ENCODE peak calls at places on chromosomes 4 and X, in nine cellular contexts. J is stimulated activated CD4-positive, alpha-beta T cell treated with anti-CD3 and anti-CD28 coated beads, TNF-alpha, amount 100 ng/mL, for 1 hour; P is NAMALWA; X is MG63; S is iris pigment epithelial cell; Z is skeletal muscle cell; Y is activated gamma-delta T cell treated with Interleukin-2 at 50 U/mL for 16 hours; Q is psoas muscle; D is mesenchymal stem cell. K is an unnamed sample.

GRCh38 chr4:55397024-55397520 is 1.3 kb downstream of the TMEM165 start:
- DNase-seq in X (no peak), Q (peak), P (peak), S (no peak), D (peak), Y (no peak), Z (no peak), J (no peak), K (peak)

GRCh38 chrX:23901065-23901464 is 6.7 kb downstream of the APOO start:
- DNase-seq in X (peak), Y (no peak), D (peak), Q (no peak), S (peak), P (no peak), Z (peak), J (no peak), K (no peak)

GRCh38 chr4:21763865-21764264 is 184.7 kb downstream of the KCNIP4 start:
- DNase-seq in X (no peak), S (no peak), Y (no peak), Z (no peak), P (no peak), Q (no peak), D (no peak), J (no peak), K (no peak)

GRCh38 chr4:7369511-7369910 is 65.2 kb downstream of the PSAPL1 start:
- DNase-seq in J (no peak), P (no peak), Y (no peak), D (no peak), X (no peak), S (no peak), Q (no peak), Z (no peak), K (no peak)

GRCh38 chr4:85565761-85566480 is 91.0 kb downstream of the ARHGAP24 start:
- DNase-seq in Z (peak), S (peak), P (no peak), Q (no peak), D (peak), Y (no peak), J (no peak), X (no peak), K (no peak)

GRCh38 chr4:10239982-10240654 is 123.5 kb upstream of the WDR1 start:
- DNase-seq in X (no peak), Y (no peak), Z (no peak), J (no peak), D (no peak), P (peak), Q (no peak), S (no peak), K (no peak)

GRCh38 chrX:111869639-111870034 is 6.3 kb upstream of the TRPC5OS start:
- DNase-seq in P (peak), J (no peak), S (peak), Z (peak), D (peak), Y (no peak), Q (no peak), X (peak), K (peak)

GRCh38 chr4:18880850-18881249 is 859.3 kb upstream of the LCORL start:
- DNase-seq in J (no peak), D (no peak), S (no peak), Q (no peak), P (no peak), X (no peak), Z (no peak), Y (no peak), K (no peak)

GRCh38 chr4:56276547-56276946 is 110.7 kb downstream of the AASDH start:
- DNase-seq in Q (no peak), P (no peak), S (peak), D (no peak), Z (no peak), X (no peak), Y (no peak), J (no peak), K (no peak)

GRCh38 chrX:154369453-154370299 is 4.8 kb downstream of the FLNA start:
- DNase-seq in Y (peak), Z (peak), P (peak), J (peak), D (peak), Q (peak), S (peak), X (peak), K (peak)

GRCh38 chr4:122643257-122643656 is 22.4 kb upstream of the IL21 start:
- DNase-seq in Y (no peak), X (no peak), D (no peak), Q (no peak), P (no peak), J (no peak), S (no peak), Z (no peak), K (no peak)

GRCh38 chrX:69137911-69138310 is 27.3 kb downstream of the PJA1 start:
- DNase-seq in J (no peak), P (no peak), X (no peak), Y (no peak), S (no peak), Q (no peak), D (no peak), Z (no peak), K (no peak)

GRCh38 chr4:2462992-2463762 is 5.7 kb upstream of the RNF4 start:
- DNase-seq in Q (no peak), P (no peak), D (no peak), X (no peak), J (no peak), Z (no peak), S (no peak), Y (no peak), K (no peak)

GRCh38 chr4:20662851-20663250 is 37.4 kb upstream of the PACRGL start:
- DNase-seq in J (no peak), X (no peak), Z (peak), D (no peak), Q (no peak), P (no peak), Y (no peak), S (peak), K (no peak)

GRCh38 chrX:49701948-49702347 is 6.2 kb upstream of the PAGE1 start:
- DNase-seq in Z (no peak), S (no peak), P (no peak), Q (no peak), Y (no peak), J (no peak), X (no peak), D (no peak), K (no peak)

GRCh38 chr4:47913858-47914218 is 545 bp downstream of the NFXL1 start:
- DNase-seq in D (peak), Q (peak), P (peak), J (peak), Z (no peak), Y (peak), X (peak), S (peak), K (no peak)